ENCODE peak calls at places on chromosomes 5 and 9, in eight cellular contexts. One of them, this sample, is unnamed.

GRCh38 chr5:27491047-27491446 is 452.7 kb upstream of the CDH9 start:
- DNase-seq in NCI-H2081: no peak
- DNase-seq in CD4-positive, CD25-positive, alpha-beta regulatory T cell: no peak
- DNase-seq in fibroblast of gingiva: no peak
- DNase-seq in GM12892: no peak
- DNase-seq in aorta: no peak
- DNase-seq in NCI-H2107: no peak
- DNase-seq in CD8-positive, alpha-beta memory T cell: no peak
- DNase-seq in this sample: no peak

GRCh38 chr5:150396247-150396646 is 16.5 kb downstream of the CD74 start:
- DNase-seq in aorta: no peak
- DNase-seq in NCI-H2081: no peak
- DNase-seq in NCI-H2107: no peak
- DNase-seq in fibroblast of gingiva: no peak
- DNase-seq in CD4-positive, CD25-positive, alpha-beta regulatory T cell: no peak
- DNase-seq in GM12892: no peak
- DNase-seq in CD8-positive, alpha-beta memory T cell: no peak
- DNase-seq in this sample: no peak

GRCh38 chr5:92505925-92506324 is 1075.1 kb downstream of the NR2F1-AS1 start:
- DNase-seq in NCI-H2107: no peak
- DNase-seq in fibroblast of gingiva: no peak
- DNase-seq in CD8-positive, alpha-beta memory T cell: no peak
- DNase-seq in GM12892: no peak
- DNase-seq in CD4-positive, CD25-positive, alpha-beta regulatory T cell: no peak
- DNase-seq in NCI-H2081: no peak
- DNase-seq in aorta: no peak
- DNase-seq in this sample: no peak

GRCh38 chr9:15272377-15272928 is 34.6 kb downstream of the TTC39B start:
- DNase-seq in aorta: no peak
- DNase-seq in GM12892: no peak
- DNase-seq in NCI-H2107: no peak
- DNase-seq in CD8-positive, alpha-beta memory T cell: no peak
- DNase-seq in fibroblast of gingiva: no peak
- DNase-seq in NCI-H2081: no peak
- DNase-seq in CD4-positive, CD25-positive, alpha-beta regulatory T cell: no peak
- DNase-seq in this sample: no peak

GRCh38 chr9:18800579-18800978 is 232.4 kb downstream of the SAXO1 start:
- DNase-seq in NCI-H2107: no peak
- DNase-seq in CD8-positive, alpha-beta memory T cell: no peak
- DNase-seq in aorta: no peak
- DNase-seq in GM12892: no peak
- DNase-seq in NCI-H2081: no peak
- DNase-seq in CD4-positive, CD25-positive, alpha-beta regulatory T cell: no peak
- DNase-seq in fibroblast of gingiva: no peak
- DNase-seq in this sample: no peak

GRCh38 chr5:59104400-59105117 is 521.7 kb downstream of the RAB3C start:
- DNase-seq in CD8-positive, alpha-beta memory T cell: no peak
- DNase-seq in NCI-H2081: no peak
- DNase-seq in aorta: no peak
- DNase-seq in CD4-positive, CD25-positive, alpha-beta regulatory T cell: no peak
- DNase-seq in NCI-H2107: no peak
- DNase-seq in GM12892: no peak
- DNase-seq in fibroblast of gingiva: no peak
- DNase-seq in this sample: no peak

GRCh38 chr5:95826949-95827595 is 4.5 kb upstream of the GLRX start:
- DNase-seq in fibroblast of gingiva: no peak
- DNase-seq in NCI-H2081: no peak
- DNase-seq in GM12892: no peak
- DNase-seq in NCI-H2107: no peak
- DNase-seq in CD8-positive, alpha-beta memory T cell: no peak
- DNase-seq in aorta: no peak
- DNase-seq in CD4-positive, CD25-positive, alpha-beta regulatory T cell: no peak
- DNase-seq in this sample: no peak

GRCh38 chr9:87694236-87694755 is 31.6 kb upstream of the CTSL start:
- DNase-seq in CD8-positive, alpha-beta memory T cell: no peak
- DNase-seq in fibroblast of gingiva: no peak
- DNase-seq in GM12892: no peak
- DNase-seq in CD4-positive, CD25-positive, alpha-beta regulatory T cell: no peak
- DNase-seq in NCI-H2107: no peak
- DNase-seq in NCI-H2081: no peak
- DNase-seq in aorta: peak; percentile 58
- DNase-seq in this sample: peak; percentile 77

GRCh38 chr5:177608243-177609075 is 8.5 kb downstream of the B4GALT7 start:
- DNase-seq in fibroblast of gingiva: no peak
- DNase-seq in GM12892: no peak
- DNase-seq in NCI-H2107: no peak
- DNase-seq in CD4-positive, CD25-positive, alpha-beta regulatory T cell: no peak
- DNase-seq in aorta: no peak
- DNase-seq in CD8-positive, alpha-beta memory T cell: no peak
- DNase-seq in NCI-H2081: no peak
- DNase-seq in this sample: no peak

GRCh38 chr9:130661461-130662098 is 2.8 kb upstream of the PRDM12 start:
- DNase-seq in GM12892: no peak
- DNase-seq in fibroblast of gingiva: no peak
- DNase-seq in aorta: no peak
- DNase-seq in NCI-H2107: no peak
- DNase-seq in CD8-positive, alpha-beta memory T cell: no peak
- DNase-seq in NCI-H2081: no peak
- DNase-seq in CD4-positive, CD25-positive, alpha-beta regulatory T cell: no peak
- DNase-seq in this sample: no peak

GRCh38 chr9:121743441-121744001 is 92.1 kb downstream of the DAB2IP start:
- DNase-seq in CD4-positive, CD25-positive, alpha-beta regulatory T cell: no peak
- DNase-seq in fibroblast of gingiva: peak; percentile 84
- DNase-seq in NCI-H2107: no peak
- DNase-seq in GM12892: no peak
- DNase-seq in CD8-positive, alpha-beta memory T cell: no peak
- DNase-seq in aorta: peak; percentile 94
- DNase-seq in NCI-H2081: no peak
- DNase-seq in this sample: no peak

GRCh38 chr5:37495210-37495609 is 116.1 kb downstream of the WDR70 start:
- DNase-seq in NCI-H2107: no peak
- DNase-seq in fibroblast of gingiva: peak; percentile 24
- DNase-seq in aorta: no peak
- DNase-seq in CD8-positive, alpha-beta memory T cell: no peak
- DNase-seq in NCI-H2081: no peak
- DNase-seq in CD4-positive, CD25-positive, alpha-beta regulatory T cell: no peak
- DNase-seq in GM12892: no peak
- DNase-seq in this sample: no peak

GRCh38 chr5:44387391-44387790 is 1.8 kb downstream of the FGF10 start:
- DNase-seq in NCI-H2081: no peak
- DNase-seq in NCI-H2107: peak; percentile 3
- DNase-seq in GM12892: no peak
- DNase-seq in aorta: no peak
- DNase-seq in fibroblast of gingiva: peak; percentile 51
- DNase-seq in CD4-positive, CD25-positive, alpha-beta regulatory T cell: no peak
- DNase-seq in CD8-positive, alpha-beta memory T cell: no peak
- DNase-seq in this sample: no peak

GRCh38 chr9:99211746-99212145 is 10.0 kb downstream of the ALG2 start:
- DNase-seq in aorta: no peak
- DNase-seq in CD8-positive, alpha-beta memory T cell: no peak
- DNase-seq in NCI-H2107: no peak
- DNase-seq in GM12892: no peak
- DNase-seq in NCI-H2081: no peak
- DNase-seq in fibroblast of gingiva: no peak
- DNase-seq in CD4-positive, CD25-positive, alpha-beta regulatory T cell: no peak
- DNase-seq in this sample: no peak

GRCh38 chr9:129481424-129481823 is 139.5 kb downstream of the C9orf50 start:
- DNase-seq in CD4-positive, CD25-positive, alpha-beta regulatory T cell: no peak
- DNase-seq in CD8-positive, alpha-beta memory T cell: no peak
- DNase-seq in GM12892: no peak
- DNase-seq in NCI-H2081: no peak
- DNase-seq in aorta: no peak
- DNase-seq in fibroblast of gingiva: no peak
- DNase-seq in NCI-H2107: no peak
- DNase-seq in this sample: no peak

GRCh38 chr9:101369286-101369685 is 15.5 kb downstream of the BAAT start:
- DNase-seq in NCI-H2081: no peak
- DNase-seq in aorta: no peak
- DNase-seq in fibroblast of gingiva: no peak
- DNase-seq in CD8-positive, alpha-beta memory T cell: no peak
- DNase-seq in GM12892: no peak
- DNase-seq in CD4-positive, CD25-positive, alpha-beta regulatory T cell: no peak
- DNase-seq in NCI-H2107: no peak
- DNase-seq in this sample: no peak

This sample was measured in vagina.